ENCODE peak calls at places on chromosomes 1 and 21, in six cellular contexts. A is GM20000; S is NCI-H187; L is HL-60; J is stimulated activated CD4-positive, alpha-beta T cell treated with anti-CD3 and anti-CD28 coated beads, Interleukin-1b, Interleukin-23, amount 100 ng/mL, for 4 hours; D is NCI-H1436. C is an unnamed sample.

GRCh38 chr1:22731924-22732522 is 21.4 kb downstream of the EPHB2 start:
- DNase-seq in A (no peak), S (no peak), L (no peak), J (no peak), D (no peak), C (no peak)

GRCh38 chr1:212634252-212634651 is 25.7 kb downstream of the ATF3 start:
- DNase-seq in A (no peak), S (no peak), L (no peak), J (no peak), D (no peak), C (no peak)

GRCh38 chr21:33968082-33968997 is 52.7 kb upstream of the ATP5PO start:
- DNase-seq in A (peak), S (no peak), L (no peak), J (no peak), D (no peak), C (no peak)

GRCh38 chr1:245074232-245074747 is 80.5 kb upstream of the KIF26B start:
- DNase-seq in A (no peak), S (peak), L (no peak), J (no peak), D (peak), C (no peak)

GRCh38 chr1:53343831-53344668 is 16.2 kb upstream of the LRP8 start:
- DNase-seq in A (no peak), S (no peak), L (no peak), J (no peak), D (peak), C (no peak)

GRCh38 chr21:45590726-45591618 is 48.7 kb upstream of the SLC19A1 start:
- DNase-seq in A (peak), S (no peak), L (peak), J (peak), D (no peak), C (no peak)

GRCh38 chr21:15221799-15222386 is 157.1 kb upstream of the NRIP1 start:
- DNase-seq in A (no peak), S (no peak), L (peak), J (no peak), D (no peak), C (no peak)

GRCh38 chr1:92483442-92484170 is 3.1 kb downstream of the GFI1 start:
- DNase-seq in A (peak), S (no peak), L (peak), J (peak), D (peak), C (peak)

GRCh38 chr1:14298806-14299205 is 299.7 kb upstream of the KAZN start:
- DNase-seq in A (no peak), S (no peak), L (no peak), J (no peak), D (no peak), C (no peak)

GRCh38 chr1:114719424-114719787 is 2.8 kb upstream of the NRAS start:
- DNase-seq in A (no peak), S (no peak), L (no peak), J (no peak), D (no peak), C (no peak)

GRCh38 chr21:17679002-17679600 is 66.4 kb upstream of the BTG3 start:
- DNase-seq in A (peak), S (peak), L (peak), J (peak), D (peak), C (peak)

GRCh38 chr1:58896211-58897183 is 112.7 kb upstream of the JUN start:
- DNase-seq in A (no peak), S (no peak), L (no peak), J (no peak), D (no peak), C (no peak)

GRCh38 chr1:39152923-39153322 is 51.6 kb upstream of the MACF1 start:
- DNase-seq in A (no peak), S (no peak), L (no peak), J (no peak), D (no peak), C (no peak)

GRCh38 chr1:236515443-236515958 is 8.3 kb upstream of the LGALS8 start:
- DNase-seq in A (no peak), S (no peak), L (no peak), J (no peak), D (peak), C (peak)

GRCh38 chr21:46181436-46181835 is 2.8 kb downstream of the SPATC1L start:
- DNase-seq in A (no peak), S (no peak), L (no peak), J (no peak), D (no peak), C (no peak)

GRCh38 chr1:35925741-35926140 is 5.2 kb upstream of the AGO3 start:
- DNase-seq in A (no peak), S (no peak), L (no peak), J (no peak), D (no peak), C (no peak)

GRCh38 chr1:60972841-60973364 is 109.5 kb upstream of the NFIA start:
- DNase-seq in A (no peak), S (no peak), L (no peak), J (no peak), D (no peak), C (no peak)

GRCh38 chr1:150619576-150620509 is 9.6 kb downstream of the ENSA start:
- DNase-seq in A (no peak), S (no peak), L (no peak), J (no peak), D (no peak), C (no peak)

GRCh38 chr1:1347663-1348419 is 1.4 kb downstream of the DVL1 start:
- DNase-seq in A (no peak), S (no peak), L (no peak), J (no peak), D (no peak), C (no peak)

GRCh38 chr1:197222025-197222685 is 45.9 kb upstream of the CRB1 start:
- DNase-seq in A (no peak), S (no peak), L (no peak), J (no peak), D (no peak), C (no peak)

GRCh38 chr1:195664628-195665027 is 943.6 kb downstream of the KCNT2 start:
- DNase-seq in A (no peak), S (no peak), L (no peak), J (no peak), D (no peak), C (no peak)

GRCh38 chr1:6209661-6210605 is 4.0 kb downstream of the RNF207 start:
- DNase-seq in A (peak), S (no peak), L (no peak), J (no peak), D (no peak), C (no peak)

GRCh38 chr1:34816778-34817177 is 24.0 kb downstream of the GJA4 start:
- DNase-seq in A (no peak), S (no peak), L (no peak), J (no peak), D (no peak), C (no peak)

GRCh38 chr1:217586586-217586985 is 44.3 kb downstream of the GPATCH2 start:
- DNase-seq in A (no peak), S (no peak), L (no peak), J (no peak), D (no peak), C (no peak)

GRCh38 chr1:75134656-75134938 is 409 bp downstream of the LHX8 start:
- DNase-seq in A (no peak), S (no peak), L (no peak), J (no peak), D (no peak), C (no peak)

GRCh38 chr1:12678350-12678749 is 34.5 kb downstream of the AADACL4 start:
- DNase-seq in A (no peak), S (no peak), L (no peak), J (no peak), D (no peak), C (no peak)

GRCh38 chr1:34113362-34113761 is 51.7 kb downstream of the CSMD2 start:
- DNase-seq in A (no peak), S (no peak), L (no peak), J (no peak), D (no peak), C (no peak)

GRCh38 chr1:160437432-160438319 is 37.3 kb downstream of the VANGL2 start:
- DNase-seq in A (no peak), S (no peak), L (no peak), J (no peak), D (no peak), C (no peak)

GRCh38 chr1:29542476-29543015 is 306.2 kb downstream of the PTPRU start:
- DNase-seq in A (no peak), S (no peak), L (no peak), J (no peak), D (no peak), C (peak)

GRCh38 chr1:115211071-115211745 is 121.9 kb upstream of the TSPAN2 start:
- DNase-seq in A (no peak), S (no peak), L (no peak), J (no peak), D (no peak), C (no peak)

GRCh38 chr1:203274603-203275381 is 30.5 kb upstream of the BTG2 start:
- DNase-seq in A (no peak), S (no peak), L (no peak), J (no peak), D (no peak), C (no peak)

GRCh38 chr1:164559342-164560070 is 522 bp downstream of the PBX1 start:
- DNase-seq in A (no peak), S (peak), L (no peak), J (no peak), D (no peak), C (peak)

GRCh38 chr1:167627615-167627864 is 2.5 kb upstream of the RCSD1 start:
- DNase-seq in A (peak), S (no peak), L (peak), J (no peak), D (no peak), C (no peak)

GRCh38 chr1:3491291-3492246 is 37.1 kb downstream of the ARHGEF16 start:
- DNase-seq in A (peak), S (peak), L (peak), J (peak), D (peak), C (peak)

GRCh38 chr1:24318988-24319863 is at the start of gene GRHL3:
- DNase-seq in A (peak), S (peak), L (no peak), J (no peak), D (peak), C (peak)

GRCh38 chr1:157994704-157995540 is 1.5 kb downstream of the KIRREL1 start:
- DNase-seq in A (no peak), S (no peak), L (no peak), J (no peak), D (no peak), C (no peak)

GRCh38 chr1:115320368-115320767 is 17.7 kb downstream of the NGF start:
- DNase-seq in A (no peak), S (no peak), L (no peak), J (no peak), D (no peak), C (no peak)

C was measured in NCI-H1105.